ENCODE peak calls at places on chromosomes 12 and 14, in eight cellular contexts. V is fibroblast of lung, A is PC-9, Q is GM23338, B is mammary epithelial cell, H is OCI-LY7, G is endothelial cell of umbilical vein, D is DND-41. N is an unnamed sample.

GRCh38 chr12:128009108-128009507 is 257.9 kb upstream of the TMEM132C start:
- DNase-seq in H (no peak), G (no peak), A (no peak), B (no peak), D (no peak), Q (peak; percentile 33), V (no peak), N (peak; percentile 54)

GRCh38 chr14:99268776-99269510 is 3.1 kb downstream of the BCL11B start:
- DNase-seq in D (no peak), A (no peak), B (no peak), H (no peak), Q (peak; percentile 42), V (no peak), G (no peak), N (peak; percentile 66)

GRCh38 chr12:64779349-64779974 is 20.3 kb upstream of the GNS start:
- DNase-seq in V (no peak), A (no peak), B (no peak), Q (no peak), D (no peak), G (no peak), H (no peak), N (peak; percentile 69)

GRCh38 chr12:95790912-95791849 is 617 bp upstream of the NTN4 start:
- DNase-seq in G (peak; percentile 46), D (no peak), V (peak; percentile 15), B (peak; percentile 39), Q (peak; percentile 75), H (no peak), A (peak; percentile 47), N (peak; percentile 87)

GRCh38 chr12:109719123-109720022 is 5.7 kb downstream of the FAM222A start:
- DNase-seq in V (no peak), A (no peak), G (no peak), D (no peak), Q (peak; percentile 77), B (no peak), H (no peak), N (peak; percentile 89)

GRCh38 chr14:74879427-74880180 is 2.1 kb upstream of the DLST start:
- DNase-seq in G (no peak), B (no peak), V (no peak), D (no peak), H (no peak), Q (no peak), A (no peak), N (no peak)

GRCh38 chr14:58637391-58638230 is at the start of gene DACT1:
- DNase-seq in B (no peak), G (peak; percentile 67), H (no peak), V (peak; percentile 85), Q (peak; percentile 93), A (no peak), D (no peak), N (peak; percentile 91)

GRCh38 chr12:117188961-117189724 is 1.1 kb downstream of the FBXO21 start:
- DNase-seq in A (no peak), G (peak; percentile 31), V (peak; percentile 80), H (no peak), D (no peak), Q (peak; percentile 29), B (peak; percentile 24), N (peak; percentile 94)

GRCh38 chr14:21978184-21978998 is 304.8 kb upstream of the OR4E1 start:
- DNase-seq in D (peak; percentile 77), V (no peak), Q (peak; percentile 85), B (peak; percentile 16), H (peak; percentile 66), A (peak; percentile 24), G (peak; percentile 41), N (peak; percentile 17)

GRCh38 chr14:68603682-68604360 is 189.0 kb downstream of the ZFP36L1 start:
- DNase-seq in A (no peak), H (no peak), B (no peak), G (no peak), Q (no peak), D (no peak), V (no peak), N (peak; percentile 45)

GRCh38 chr12:44626883-44627282 is 249.2 kb downstream of the NELL2 start:
- DNase-seq in B (no peak), A (no peak), Q (no peak), G (no peak), D (no peak), H (no peak), V (no peak), N (no peak)

GRCh38 chr12:14768823-14769405 is 34.4 kb downstream of the WBP11 start:
- DNase-seq in H (peak; percentile 45), V (peak; percentile 22), G (no peak), Q (peak; percentile 59), B (peak; percentile 29), A (no peak), D (no peak), N (no peak)

GRCh38 chr12:30153981-30154380 is 370.2 kb upstream of the TMTC1 start:
- DNase-seq in Q (no peak), H (no peak), V (no peak), D (no peak), G (no peak), B (no peak), A (no peak), N (no peak)

DNA sequence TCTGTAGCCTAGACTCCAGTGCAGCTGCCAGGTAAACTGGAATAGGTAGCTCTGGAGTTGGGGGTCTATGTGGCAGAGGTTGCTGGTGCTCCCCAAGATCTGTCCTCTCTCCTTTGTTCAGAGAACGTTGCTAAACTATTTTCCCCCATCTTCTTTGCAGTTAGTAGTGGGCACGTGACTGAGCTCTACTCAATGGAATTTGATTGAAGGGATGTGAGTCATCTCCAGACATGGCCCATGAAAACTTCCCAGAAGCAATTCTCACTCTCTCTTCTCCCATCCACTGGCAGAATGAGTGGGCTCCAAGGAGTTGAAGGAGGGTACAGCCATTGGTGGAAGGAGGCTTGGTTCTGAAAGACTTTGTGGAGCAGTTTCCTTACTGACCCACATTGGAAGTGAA is 44.0 kb downstream of the PAH start:
- DNase-seq in D (no peak), G (no peak), B (no peak), A (no peak), V (no peak), Q (no peak), H (no peak), N (no peak)
- H3K79me2 ChIP-seq in D (no peaks in the 10 kb centered on the region), G (no peaks in the 10 kb centered on the region), B (no peaks in the 10 kb centered on the region), A (no peaks in the 10 kb centered on the region), V (no peaks in the 10 kb centered on the region), Q (no peaks in the 10 kb centered on the region), H (no peaks in the 10 kb centered on the region), N (no peaks in the 10 kb centered on the region)

GRCh38 chr12:69910739-69911138 is 85.7 kb downstream of the MYRFL start:
- DNase-seq in H (no peak), Q (no peak), D (no peak), G (no peak), B (no peak), A (no peak), V (no peak), N (no peak)

GRCh38 chr12:69905801-69906200 is 80.8 kb downstream of the MYRFL start:
- DNase-seq in A (no peak), H (no peak), D (no peak), B (no peak), Q (no peak), V (no peak), G (no peak), N (no peak)

GRCh38 chr12:69904761-69905160 is 79.7 kb downstream of the MYRFL start:
- DNase-seq in H (no peak), V (peak; percentile 92), Q (no peak), D (no peak), A (no peak), G (no peak), B (no peak), N (peak; percentile 62)

GRCh38 chr12:69906411-69907216 is 81.6 kb downstream of the MYRFL start:
- DNase-seq in G (no peak), A (no peak), D (no peak), H (peak; percentile 90), Q (no peak), V (peak; percentile 42), B (no peak), N (no peak)

GRCh38 chr12:69908208-69908607 is 83.2 kb downstream of the MYRFL start:
- DNase-seq in B (peak; percentile 36), A (no peak), G (peak; percentile 97), V (no peak), D (no peak), Q (no peak), H (no peak), N (no peak)
- H2AFZ ChIP-seq in B (no peak overlapping the region), A (no peak overlapping the region), G (peak overlapping the region; percentile 6), V (no peak overlapping the region), D (no peak overlapping the region), Q (no peak overlapping the region), H (peak overlapping the region; percentile 86), N (no peak overlapping the region)

DNA sequence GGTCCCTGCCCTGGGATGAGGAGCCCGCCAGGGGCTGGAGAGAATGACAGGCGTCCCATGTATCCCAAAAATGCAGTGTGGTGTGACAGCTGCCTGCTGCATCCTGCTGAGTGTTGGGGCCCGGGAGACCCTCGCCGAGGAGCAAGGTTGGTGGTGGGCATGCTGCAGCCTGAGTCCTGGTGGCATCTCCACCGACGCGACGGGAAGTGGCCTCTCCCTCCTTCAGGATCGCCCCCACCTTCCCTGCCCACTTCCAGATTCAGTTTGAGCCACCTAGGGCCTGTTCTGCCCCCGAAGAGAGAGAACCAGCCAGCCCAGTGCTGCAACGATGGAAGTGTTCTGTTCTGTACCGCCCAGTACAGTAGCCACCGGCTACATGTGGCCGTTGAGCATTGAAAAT is 70.1 kb downstream of the TSPAN9 start:
- DNase-seq in V (no peak), A (no peak), D (no peak), H (no peak), G (no peak), Q (no peak), B (no peak), N (peak; percentile 72)
- H3K79me2 ChIP-seq in V (no peaks in the 10 kb centered on the region), A (no peaks in the 10 kb centered on the region), D (no peaks in the 10 kb centered on the region), H (no peaks in the 10 kb centered on the region), G (no peaks in the 10 kb centered on the region), Q (no peaks in the 10 kb centered on the region), B (peaks cover 52% of the 10 kb centered on the region), N (no peaks in the 10 kb centered on the region)

DNA sequence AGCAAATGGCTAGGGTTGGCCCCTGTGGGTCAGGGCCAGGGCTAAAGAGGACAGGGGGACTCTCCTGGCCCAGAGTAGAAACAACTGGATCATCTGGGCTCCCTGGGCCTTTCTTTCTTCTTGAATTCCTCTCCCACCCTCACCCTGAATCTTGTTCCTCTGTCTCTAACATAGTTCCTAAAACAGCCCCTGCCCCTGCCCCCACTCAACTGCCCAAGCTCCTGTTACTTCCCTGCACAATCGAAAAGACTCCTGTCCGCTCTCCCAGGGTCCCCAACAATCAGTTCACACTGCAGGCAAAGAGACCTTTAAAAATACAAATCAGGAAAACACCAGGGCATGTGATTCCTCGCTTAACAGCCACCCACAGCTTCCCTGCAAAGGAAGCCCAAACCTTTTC is 18.0 kb upstream of the ANKRD33 start:
- DNase-seq in V (no peak), Q (no peak), H (no peak), D (no peak), A (no peak), B (no peak), G (no peak), N (no peak)
- H2AFZ ChIP-seq in V (no peak overlapping the region), Q (peak overlapping the region; percentile 94), H (no peak overlapping the region), D (no peak overlapping the region), A (no peak overlapping the region), B (no peak overlapping the region), G (no peak overlapping the region), N (no peak overlapping the region)

DNA sequence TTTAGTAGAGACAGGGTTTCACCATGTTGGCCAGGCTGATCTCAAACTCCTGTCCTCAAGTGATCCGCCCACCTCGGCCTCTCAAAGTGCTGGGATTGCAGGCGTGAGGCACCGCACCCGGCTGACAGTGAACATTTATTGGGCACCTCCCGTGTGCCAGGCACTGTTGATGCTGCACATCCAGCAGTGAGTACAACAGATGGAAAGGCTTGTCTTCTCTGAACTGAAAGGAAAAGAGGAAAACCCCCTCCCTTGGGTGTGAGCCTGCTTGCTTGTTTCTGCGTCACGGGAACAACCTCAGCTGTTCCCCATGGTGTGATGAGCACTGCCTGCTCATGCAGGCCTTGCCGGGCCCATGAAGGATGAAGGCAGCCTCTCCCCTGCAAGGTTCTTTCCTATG is 39.5 kb downstream of the DGLUCY start:
- DNase-seq in A (no peak), V (no peak), B (no peak), Q (no peak), H (no peak), G (no peak), D (no peak), N (no peak)
- H3K79me2 ChIP-seq in A (no peaks in the 10 kb centered on the region), V (no peaks in the 10 kb centered on the region), B (no peaks in the 10 kb centered on the region), Q (no peaks in the 10 kb centered on the region), H (no peaks in the 10 kb centered on the region), G (no peaks in the 10 kb centered on the region), D (no peaks in the 10 kb centered on the region), N (no peaks in the 10 kb centered on the region)

N was measured in osteoblast.